ENCODE peak calls at places on chromosomes 12 and 14, in seven cellular contexts. Y is SK-N-SH, L is K562, T is GM12878, A is HepG2, O is HCT116, D is H1. Z is an unnamed sample.

GRCh38 chr14:45096218-45096617 is 12.3 kb downstream of the PRPF39 start:
- DNase-seq in D (no peak), O (no peak), A (no peak), Y (no peak), T (no peak), L (no peak), Z (no peak)

GRCh38 chr14:69763761-69764510 is 3.0 kb upstream of the SRSF5 start:
- DNase-seq in Y (no peak), T (no peak), O (no peak), L (no peak), D (no peak), A (no peak), Z (no peak)

GRCh38 chr12:15662303-15662980 is 126.7 kb downstream of the EPS8 start:
- DNase-seq in D (no peak), L (no peak), T (no peak), O (peak; percentile 86), Y (no peak), A (no peak), Z (no peak)

GRCh38 chr12:21539797-21540196 is 13.7 kb downstream of the SPX start:
- DNase-seq in Y (no peak), D (no peak), O (no peak), T (no peak), A (no peak), L (no peak), Z (no peak)

GRCh38 chr12:89874146-89874545 is 165.5 kb upstream of the ATP2B1 start:
- DNase-seq in T (no peak), D (no peak), Y (no peak), O (no peak), A (no peak), L (peak; percentile 11), Z (no peak)

GRCh38 chr14:93303659-93304058 is 29.2 kb downstream of the BTBD7 start:
- DNase-seq in L (peak; percentile 52), D (no peak), T (no peak), Y (no peak), O (no peak), A (no peak), Z (no peak)

GRCh38 chr12:40013847-40014246 is 92.0 kb downstream of the SLC2A13 start:
- DNase-seq in D (no peak), T (no peak), Y (no peak), O (no peak), A (no peak), L (no peak), Z (no peak)

GRCh38 chr14:36134026-36134425 is 42.5 kb downstream of the PTCSC3 start:
- DNase-seq in O (no peak), A (no peak), Y (no peak), T (no peak), L (no peak), D (no peak), Z (no peak)

GRCh38 chr14:51806026-51806590 is 54.3 kb upstream of the GNG2 start:
- DNase-seq in A (no peak), T (no peak), D (no peak), O (no peak), L (no peak), Y (peak; percentile 81), Z (no peak)
- TF ChIP-seq JUND in A (no peak), T (no peak), D (no peak), O (no peak), L (no peak), Y (no peak), Z (no peak)

DNA sequence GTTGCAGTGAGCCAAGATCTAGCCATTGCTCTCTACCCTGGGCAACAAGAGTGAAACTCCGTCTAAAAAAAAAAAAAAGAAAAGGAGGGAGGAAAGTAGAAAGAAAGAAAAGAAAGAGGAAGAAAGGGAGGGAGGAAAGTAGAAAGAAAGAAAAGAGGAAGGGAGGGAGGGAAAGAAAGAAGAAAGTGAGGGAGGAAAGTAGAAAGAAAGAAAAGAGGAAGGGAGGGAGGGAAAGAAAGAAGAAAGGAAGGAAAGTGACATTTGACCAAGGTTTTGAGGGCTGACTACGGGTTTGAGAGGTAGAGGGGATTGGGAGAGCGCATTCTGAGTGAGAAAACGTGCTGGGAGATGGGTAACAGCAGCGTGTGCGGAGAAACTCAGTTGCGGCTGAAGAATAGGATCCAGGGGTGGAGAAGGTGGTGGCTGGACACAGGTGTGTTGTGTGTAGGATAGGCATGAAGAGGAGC is 521 bp upstream of the PAPLN start:
- DNase-seq in D (no peak), Y (no peak), L (no peak), O (no peak), A (no peak), T (no peak), Z (no peak)
- TF ChIP-seq JUND in D (no peak), Y (no peak), L (no peak), O (no peak), A (no peak), T (no peak), Z (no peak)

GRCh38 chr14:20662968-20663731 is 21.2 kb upstream of the RNASE4 start:
- DNase-seq in A (peak; percentile 76), T (peak; percentile 88), Y (no peak), L (peak; percentile 54), O (peak; percentile 92), D (peak; percentile 96), Z (peak; percentile 82)
- TF ChIP-seq JUND in A (no peak), T (no peak), Y (no peak), L (peak; percentile 14), O (no peak), D (no peak), Z (no peak)

GRCh38 chr12:113929312-113929989 is 36.7 kb downstream of the RBM19 start:
- DNase-seq in T (no peak), O (no peak), A (no peak), D (no peak), L (no peak), Y (no peak), Z (no peak)
- TF ChIP-seq JUND in T (no peak), O (no peak), A (no peak), D (no peak), L (no peak), Y (no peak), Z (no peak)

GRCh38 chr12:112121780-112122565 is 3.4 kb upstream of the TRAFD1 start:
- DNase-seq in A (no peak), L (no peak), O (peak; percentile 26), Y (no peak), D (no peak), T (no peak), Z (no peak)
- TF ChIP-seq JUND in A (no peak), L (no peak), O (no peak), Y (no peak), D (no peak), T (no peak), Z (no peak)

GRCh38 chr14:79516009-79516408 is 695.3 kb downstream of the DIO2 start:
- DNase-seq in D (no peak), O (no peak), A (no peak), L (no peak), Y (peak; percentile 30), T (no peak), Z (no peak)
- TF ChIP-seq JUND in D (no peak), O (no peak), A (no peak), L (no peak), Y (no peak), T (no peak), Z (no peak)

GRCh38 chr12:64747681-64748080 is 11.5 kb downstream of the GNS start:
- DNase-seq in D (no peak), A (no peak), O (no peak), L (no peak), T (no peak), Y (no peak), Z (no peak)
- TF ChIP-seq JUND in D (no peak), A (no peak), O (no peak), L (no peak), T (no peak), Y (no peak), Z (no peak)

GRCh38 chr12:115571027-115571426 is 706.5 kb downstream of the MED13L start:
- DNase-seq in T (no peak), O (no peak), Y (no peak), A (no peak), D (no peak), L (no peak), Z (no peak)

GRCh38 chr12:115572440-115572839 is 705.1 kb downstream of the MED13L start:
- DNase-seq in Y (no peak), T (peak; percentile 86), L (no peak), A (no peak), O (no peak), D (no peak), Z (no peak)

GRCh38 chr12:115571446-115571845 is 706.0 kb downstream of the MED13L start:
- DNase-seq in T (no peak), L (no peak), D (no peak), Y (no peak), A (no peak), O (no peak), Z (no peak)

GRCh38 chr12:115577401-115577800 is 700.1 kb downstream of the MED13L start:
- DNase-seq in O (no peak), Y (no peak), T (no peak), A (no peak), D (no peak), L (no peak), Z (no peak)

GRCh38 chr12:115574831-115575230 is 702.7 kb downstream of the MED13L start:
- DNase-seq in T (no peak), L (no peak), O (no peak), Y (no peak), A (no peak), D (no peak), Z (no peak)
- TF ChIP-seq JUND in T (no peak), L (no peak), O (no peak), Y (no peak), A (no peak), D (no peak), Z (no peak)